ENCODE peak calls at places on chromosomes 4 and X, in four cellular contexts. P is K562, M is GM12878, R is HepG2. W is an unnamed sample.

GRCh38 chrX:107712231-107713204 is 63.1 kb downstream of the TSC22D3 start:
- DNase-seq in P (no peak), R (no peak), M (no peak), W (no peak)

GRCh38 chrX:78886550-78886949 is 58.6 kb upstream of the P2RY10 start:
- DNase-seq in M (peak), P (no peak), R (no peak), W (peak)

GRCh38 chr4:30600246-30600645 is 119.9 kb upstream of the PCDH7 start:
- DNase-seq in P (no peak), R (no peak), M (no peak), W (no peak)

GRCh38 chr4:26862381-26862915 is 1.8 kb downstream of the STIM2 start:
- DNase-seq in M (no peak), R (no peak), P (no peak), W (no peak)

GRCh38 chr4:99100876-99101275 is 12.3 kb upstream of the ADH5 start:
- DNase-seq in M (no peak), P (no peak), R (no peak), W (no peak)

GRCh38 chr4:47381172-47381571 is 82.3 kb downstream of the COMMD8 start:
- DNase-seq in R (no peak), M (no peak), P (no peak), W (no peak)

GRCh38 chrX:15744181-15744867 is 6.3 kb downstream of the CA5B start:
- DNase-seq in P (no peak), R (peak), M (no peak), W (no peak)

GRCh38 chr4:8278009-8278395 is 8.4 kb downstream of the HTRA3 start:
- DNase-seq in R (no peak), M (no peak), P (no peak), W (no peak)

GRCh38 chr4:14167876-14168510 is 540.5 kb upstream of the BOD1L1 start:
- DNase-seq in R (no peak), M (no peak), P (no peak), W (no peak)

GRCh38 chr4:96356591-96357360 is 516.9 kb downstream of the PDHA2 start:
- DNase-seq in R (no peak), M (no peak), P (no peak), W (no peak)

GRCh38 chrX:10797493-10797892 is 177.1 kb upstream of the MID1 start:
- DNase-seq in M (no peak), P (no peak), R (no peak), W (no peak)

GRCh38 chr4:87679449-87680169 is 29.5 kb downstream of the DMP1 start:
- DNase-seq in P (peak), R (peak), M (peak), W (peak)

GRCh38 chr4:177356921-177357320 is 47.2 kb downstream of the NEIL3 start:
- DNase-seq in R (no peak), M (no peak), P (no peak), W (no peak)

GRCh38 chrX:100659431-100660137 is 15.6 kb downstream of the SRPX2 start:
- DNase-seq in M (no peak), P (no peak), R (no peak), W (no peak)

GRCh38 chr4:2535386-2536192 is 858 bp upstream of the FAM193A start:
- DNase-seq in P (peak), M (no peak), R (peak), W (peak)

GRCh38 chr4:94763500-94763899 is 5.7 kb downstream of the BMPR1B start:
- DNase-seq in R (no peak), P (no peak), M (no peak), W (no peak)

GRCh38 chr4:83851261-83852084 is 315.6 kb downstream of the GPAT3 start:
- DNase-seq in P (no peak), R (peak), M (no peak), W (no peak)

GRCh38 chrX:9148626-9149385 is 114.9 kb upstream of the FAM9B start:
- DNase-seq in M (no peak), R (no peak), P (no peak), W (no peak)

GRCh38 chr4:25441519-25442117 is 64.6 kb downstream of the ANAPC4 start:
- DNase-seq in R (peak), M (no peak), P (peak), W (peak)

GRCh38 chr4:22730049-22730448 is 37.3 kb downstream of the GBA3 start:
- DNase-seq in R (no peak), P (no peak), M (no peak), W (no peak)

GRCh38 chr4:76301068-76301774 is 5.3 kb upstream of the STBD1 start:
- DNase-seq in R (peak), M (peak), P (peak), W (peak)

GRCh38 chr4:83255584-83255983 is 29.0 kb downstream of the COQ2 start:
- DNase-seq in M (no peak), R (no peak), P (no peak), W (peak)

GRCh38 chr4:186078977-186079697 is 10.2 kb downstream of the TLR3 start:
- DNase-seq in P (no peak), R (no peak), M (no peak), W (no peak)

GRCh38 chrX:20487227-20487626 is 220.5 kb upstream of the RPS6KA3 start:
- DNase-seq in R (no peak), P (no peak), M (no peak), W (no peak)

GRCh38 chr4:90120037-90120436 is 7.2 kb upstream of the CCSER1 start:
- DNase-seq in R (no peak), M (no peak), P (no peak), W (no peak)

GRCh38 chr4:85812776-85813175 is 337.8 kb downstream of the ARHGAP24 start:
- DNase-seq in P (no peak), R (no peak), M (no peak), W (no peak)

GRCh38 chrX:63250253-63250868 is 100.8 kb downstream of the SPIN4 start:
- DNase-seq in P (peak), M (peak), R (peak), W (peak)

GRCh38 chrX:112761239-112762207 is 79.1 kb downstream of the AMOT start:
- DNase-seq in P (no peak), R (no peak), M (peak), W (no peak)

GRCh38 chr4:89117115-89117514 is 5.8 kb downstream of the TIGD2 start:
- DNase-seq in P (no peak), R (no peak), M (no peak), W (no peak)

GRCh38 chrX:40068048-40068447 is 29.7 kb downstream of the BCOR start:
- DNase-seq in R (no peak), M (no peak), P (no peak), W (no peak)

GRCh38 chr4:72418458-72418857 is 150.6 kb downstream of the ADAMTS3 start:
- DNase-seq in R (no peak), M (no peak), P (peak), W (no peak)
- TF ChIP-seq TARDBP in R (no peak), M (no peak), P (no peak), W (no peak)

DNA sequence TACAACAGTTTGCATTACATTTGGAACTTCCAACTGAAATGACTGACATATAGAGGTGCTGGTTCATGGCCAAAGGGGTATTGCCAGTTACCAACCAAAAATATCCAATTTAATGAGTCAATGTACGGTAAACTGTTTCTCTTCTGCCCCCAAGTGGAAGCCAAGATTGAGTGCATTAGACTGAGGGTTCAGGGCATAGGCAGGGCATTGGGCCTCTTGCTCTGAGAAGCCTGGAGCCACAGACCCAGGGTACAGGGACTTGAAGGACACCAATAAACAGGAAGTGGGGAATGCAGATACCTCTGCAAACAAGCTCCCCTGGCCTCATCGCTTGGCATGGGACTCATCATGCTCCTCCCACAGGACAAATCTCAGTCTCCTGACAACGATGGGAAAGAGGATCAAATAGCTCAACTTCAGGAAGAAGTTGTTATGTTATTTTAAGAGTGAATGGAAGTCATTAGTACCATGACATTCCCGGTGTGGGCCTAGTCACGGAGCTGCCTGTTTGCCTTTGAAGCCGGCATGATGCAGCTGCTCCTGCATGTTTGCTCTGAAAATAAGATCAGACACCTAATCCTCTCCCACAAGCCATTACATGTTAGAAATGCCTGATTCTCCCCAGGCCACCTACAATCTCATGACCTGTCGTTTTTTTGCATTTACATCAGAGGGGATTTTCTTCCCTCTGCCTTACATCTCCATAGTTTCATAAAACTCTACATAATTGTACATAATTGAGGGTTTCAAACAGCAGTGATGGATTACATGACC is 224.2 kb downstream of the RCHY1 start:
- DNase-seq in R (peak), P (no peak), M (peak), W (peak)
- TF ChIP-seq TARDBP in R (no peak), P (no peak), M (no peak), W (no peak)

DNA sequence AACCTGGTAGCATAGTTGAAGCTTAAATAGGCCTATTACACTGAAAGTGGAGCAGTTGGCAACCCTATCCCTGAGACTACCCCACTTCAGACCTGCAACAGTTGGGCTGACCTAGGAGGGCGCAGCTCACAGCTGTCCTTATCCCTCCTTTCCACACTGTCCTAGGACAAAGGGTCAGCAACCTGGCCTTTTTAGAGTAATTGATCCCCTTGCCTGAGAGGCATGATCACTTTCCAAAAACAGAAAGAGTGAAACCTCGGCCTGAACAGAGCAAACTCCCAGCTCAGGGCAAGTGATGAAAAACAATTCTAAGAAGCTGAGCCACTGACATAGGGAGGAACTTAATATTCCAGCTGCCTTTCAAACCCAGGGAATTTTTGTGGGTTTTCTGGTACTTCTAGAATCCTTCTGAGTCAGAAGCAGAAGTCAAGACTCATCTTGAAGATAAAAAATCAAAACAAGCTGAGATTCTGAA is 94.9 kb upstream of the MYOZ2 start:
- DNase-seq in P (no peak), M (no peak), R (no peak), W (no peak)
- TF ChIP-seq TARDBP in P (no peak), M (no peak), R (no peak), W (no peak)

GRCh38 chrX:132564026-132564425 is 75.2 kb upstream of the MBNL3 start:
- DNase-seq in M (no peak), P (no peak), R (no peak), W (no peak)

GRCh38 chrX:132565273-132565672 is 76.4 kb upstream of the MBNL3 start:
- DNase-seq in P (no peak), M (no peak), R (no peak), W (no peak)

GRCh38 chrX:132559101-132559500 is 70.3 kb upstream of the MBNL3 start:
- DNase-seq in P (no peak), R (peak), M (no peak), W (no peak)

GRCh38 chrX:132561974-132562373 is 73.1 kb upstream of the MBNL3 start:
- DNase-seq in M (no peak), R (peak), P (no peak), W (no peak)

GRCh38 chrX:132561483-132561882 is 72.6 kb upstream of the MBNL3 start:
- DNase-seq in P (no peak), R (peak), M (no peak), W (no peak)
- TF ChIP-seq TARDBP in P (no peak), R (no peak), M (no peak), W (no peak)

GRCh38 chr4:40651280-40651679 is 21.6 kb upstream of the RBM47 start:
- DNase-seq in M (no peak), P (no peak), R (no peak), W (no peak)
- TF ChIP-seq TARDBP in M (no peak), P (no peak), R (no peak), W (no peak)

W was measured in HEK293T.